ENCODE peak calls at places on chromosome 21, in five cellular contexts. One of them, this sample, is unnamed.

GRCh38 chr21:35649186-35649585 is 411.1 kb downstream of the SETD4 start:
- DNase-seq in SK-N-SH: no peak
- DNase-seq in K562: no peak
- DNase-seq in HepG2: no peak
- DNase-seq in GM12878: no peak
- DNase-seq in this sample: no peak

GRCh38 chr21:29152936-29153335 is 22.5 kb downstream of the MAP3K7CL start:
- DNase-seq in SK-N-SH: no peak
- DNase-seq in K562: no peak
- DNase-seq in HepG2: no peak
- DNase-seq in GM12878: no peak
- DNase-seq in this sample: no peak

GRCh38 chr21:14740692-14741091 is 194.6 kb upstream of the SAMSN1 start:
- DNase-seq in SK-N-SH: no peak
- DNase-seq in K562: no peak
- DNase-seq in HepG2: no peak
- DNase-seq in GM12878: no peak
- DNase-seq in this sample: no peak

GRCh38 chr21:26177741-26178452 is 7.3 kb upstream of the APP start:
- DNase-seq in SK-N-SH: no peak
- DNase-seq in K562: no peak
- DNase-seq in HepG2: no peak
- DNase-seq in GM12878: no peak
- DNase-seq in this sample: no peak

GRCh38 chr21:18812308-18812707 is 408.7 kb upstream of the TMPRSS15 start:
- DNase-seq in SK-N-SH: no peak
- DNase-seq in K562: no peak
- DNase-seq in HepG2: no peak
- DNase-seq in GM12878: no peak
- DNase-seq in this sample: peak; percentile 95

GRCh38 chr21:25459365-25459764 is 147.9 kb downstream of the MRPL39 start:
- DNase-seq in SK-N-SH: no peak
- DNase-seq in K562: no peak
- DNase-seq in HepG2: no peak
- DNase-seq in GM12878: no peak
- DNase-seq in this sample: no peak

GRCh38 chr21:17491716-17492414 is 21.0 kb upstream of the CXADR start:
- DNase-seq in SK-N-SH: no peak
- DNase-seq in K562: no peak
- DNase-seq in HepG2: no peak
- DNase-seq in GM12878: no peak
- DNase-seq in this sample: peak; percentile 30

GRCh38 chr21:26773058-26773457 is 72.2 kb downstream of the ADAMTS1 start:
- DNase-seq in SK-N-SH: no peak
- DNase-seq in K562: no peak
- DNase-seq in HepG2: no peak
- DNase-seq in GM12878: no peak
- DNase-seq in this sample: no peak

GRCh38 chr21:39637197-39637970 is 24.6 kb downstream of the B3GALT5 start:
- DNase-seq in SK-N-SH: no peak
- DNase-seq in K562: no peak
- DNase-seq in HepG2: no peak
- DNase-seq in GM12878: no peak
- DNase-seq in this sample: no peak

GRCh38 chr21:19029816-19030215 is 626.2 kb upstream of the TMPRSS15 start:
- DNase-seq in SK-N-SH: no peak
- DNase-seq in K562: no peak
- DNase-seq in HepG2: no peak
- DNase-seq in GM12878: no peak
- DNase-seq in this sample: no peak

GRCh38 chr21:39531777-39532333 is 80.1 kb downstream of the SH3BGR start:
- DNase-seq in SK-N-SH: no peak
- DNase-seq in K562: no peak
- DNase-seq in HepG2: no peak
- DNase-seq in GM12878: no peak
- DNase-seq in this sample: no peak

GRCh38 chr21:35190201-35190701 is 141.1 kb upstream of the RUNX1 start:
- DNase-seq in SK-N-SH: no peak
- DNase-seq in K562: no peak
- DNase-seq in HepG2: no peak
- DNase-seq in GM12878: no peak
- DNase-seq in this sample: no peak

GRCh38 chr21:35390013-35390776 is 341.1 kb upstream of the RUNX1 start:
- DNase-seq in SK-N-SH: peak; percentile 21
- DNase-seq in K562: no peak
- DNase-seq in HepG2: no peak
- DNase-seq in GM12878: no peak
- DNase-seq in this sample: no peak

GRCh38 chr21:29829514-29830255 is 110.1 kb downstream of the GRIK1 start:
- DNase-seq in SK-N-SH: no peak
- DNase-seq in K562: no peak
- DNase-seq in HepG2: no peak
- DNase-seq in GM12878: no peak
- DNase-seq in this sample: no peak

GRCh38 chr21:34874689-34875513 is 174.2 kb downstream of the RUNX1 start:
- DNase-seq in SK-N-SH: no peak
- DNase-seq in K562: no peak
- DNase-seq in HepG2: no peak
- DNase-seq in GM12878: no peak
- DNase-seq in this sample: no peak

GRCh38 chr21:35616090-35616489 is 444.2 kb downstream of the SETD4 start:
- DNase-seq in SK-N-SH: no peak
- DNase-seq in K562: no peak
- DNase-seq in HepG2: no peak
- DNase-seq in GM12878: no peak
- DNase-seq in this sample: no peak

GRCh38 chr21:33964706-33965325 is 49.2 kb upstream of the ATP5PO start:
- DNase-seq in SK-N-SH: no peak
- DNase-seq in K562: no peak
- DNase-seq in HepG2: no peak
- DNase-seq in GM12878: no peak
- DNase-seq in this sample: no peak

GRCh38 chr21:16954787-16955186 is 558.1 kb upstream of the CXADR start:
- DNase-seq in SK-N-SH: no peak
- DNase-seq in K562: no peak
- DNase-seq in HepG2: no peak
- DNase-seq in GM12878: no peak
- DNase-seq in this sample: no peak

GRCh38 chr21:17387030-17387617 is 125.7 kb upstream of the CXADR start:
- DNase-seq in SK-N-SH: peak; percentile 52
- DNase-seq in K562: peak; percentile 43
- DNase-seq in HepG2: peak; percentile 75
- DNase-seq in GM12878: peak; percentile 1
- DNase-seq in this sample: peak; percentile 47

GRCh38 chr21:21230672-21231071 is 232.5 kb downstream of the NCAM2 start:
- DNase-seq in SK-N-SH: no peak
- DNase-seq in K562: no peak
- DNase-seq in HepG2: no peak
- DNase-seq in GM12878: no peak
- DNase-seq in this sample: no peak

GRCh38 chr21:28993293-28993629 is 584 bp upstream of the LTN1 start:
- DNase-seq in SK-N-SH: peak; percentile 15
- DNase-seq in K562: no peak
- DNase-seq in HepG2: no peak
- DNase-seq in GM12878: no peak
- DNase-seq in this sample: no peak

GRCh38 chr21:35045539-35046222 is 3.4 kb downstream of the RUNX1 start:
- DNase-seq in SK-N-SH: no peak
- DNase-seq in K562: no peak
- DNase-seq in HepG2: no peak
- DNase-seq in GM12878: no peak
- DNase-seq in this sample: no peak

GRCh38 chr21:45981641-45982255 is at the start of gene COL6A1:
- DNase-seq in SK-N-SH: peak; percentile 96
- DNase-seq in K562: peak; percentile 90
- DNase-seq in HepG2: no peak
- DNase-seq in GM12878: no peak
- DNase-seq in this sample: no peak
- TF ChIP-seq REST in SK-N-SH: no peak
- TF ChIP-seq REST in K562: no peak
- TF ChIP-seq REST in HepG2: no peak
- TF ChIP-seq REST in GM12878: no peak
- TF ChIP-seq REST in this sample: no peak

DNA sequence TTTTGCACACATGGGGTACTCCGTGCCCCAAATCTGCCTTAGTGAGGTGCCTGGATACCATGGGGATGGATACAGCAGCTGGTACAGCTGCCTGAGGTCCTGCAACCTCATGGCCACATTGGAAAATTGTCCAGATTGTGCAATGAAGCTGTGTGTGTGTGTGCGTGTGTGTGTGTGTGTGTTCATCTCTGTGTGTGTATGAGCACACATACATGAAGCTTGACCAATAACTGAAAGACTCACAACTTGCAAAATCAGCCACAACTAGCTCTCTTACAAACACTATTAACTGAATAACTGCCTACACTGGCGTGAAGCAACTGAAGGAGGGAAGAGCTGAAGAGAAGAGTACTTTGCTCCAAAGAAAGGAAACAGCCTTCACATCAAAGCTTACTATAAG is 78.1 kb downstream of the ERG start:
- DNase-seq in SK-N-SH: no peak
- DNase-seq in K562: no peak
- DNase-seq in HepG2: no peak
- DNase-seq in GM12878: no peak
- DNase-seq in this sample: peak; percentile 68
- TF ChIP-seq GABPA in SK-N-SH: no peak
- TF ChIP-seq GABPA in K562: no peak
- TF ChIP-seq GABPA in HepG2: no peak
- TF ChIP-seq GABPA in GM12878: no peak
- TF ChIP-seq GABPA in this sample: no peak

DNA sequence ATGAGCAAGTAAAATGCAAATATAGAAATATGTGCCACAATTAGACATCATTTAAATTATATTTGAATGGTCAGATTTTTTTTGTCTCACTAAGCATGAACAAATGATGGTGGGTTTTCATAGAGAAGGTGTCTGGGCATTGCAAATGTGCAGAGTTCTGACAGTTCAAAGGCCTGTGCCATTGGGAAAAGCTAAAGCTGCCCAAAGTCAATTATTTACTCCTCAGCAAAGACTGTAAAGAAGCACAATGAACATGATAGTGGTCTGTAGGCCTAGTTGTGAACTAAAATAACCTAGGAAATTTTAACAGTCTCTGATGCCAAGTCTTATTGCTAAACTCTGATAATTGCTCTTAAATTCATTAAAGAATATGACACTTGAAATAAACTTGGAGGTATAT is 874.2 kb upstream of the ADAMTS5 start:
- DNase-seq in SK-N-SH: no peak
- DNase-seq in K562: no peak
- DNase-seq in HepG2: no peak
- DNase-seq in GM12878: no peak
- DNase-seq in this sample: no peak
- TF ChIP-seq POLR2AphosphoS5 in SK-N-SH: no peak
- TF ChIP-seq POLR2AphosphoS5 in K562: no peak
- TF ChIP-seq POLR2AphosphoS5 in HepG2: no peak
- TF ChIP-seq POLR2AphosphoS5 in GM12878: no peak
- TF ChIP-seq POLR2AphosphoS5 in this sample: no peak

DNA sequence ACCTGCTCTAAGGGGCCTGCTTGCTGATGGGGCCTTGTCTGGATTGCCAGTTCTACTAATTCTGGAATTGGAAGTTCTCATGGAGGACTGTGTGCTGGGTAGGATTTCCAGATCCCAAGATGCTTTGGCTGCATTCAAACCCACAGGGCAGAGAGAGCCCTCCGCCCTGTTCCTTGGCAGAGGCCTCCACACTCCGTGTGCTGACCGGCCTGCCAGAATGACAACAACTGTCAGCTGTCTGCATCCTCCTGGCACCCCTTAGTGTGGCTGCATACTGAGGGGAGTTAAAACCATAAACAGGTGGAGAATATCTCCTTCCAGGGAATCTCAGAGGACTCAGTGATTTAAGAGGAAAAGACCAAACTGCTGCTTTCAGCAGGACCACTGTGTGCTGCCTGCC is 60.7 kb downstream of the ADARB1 start:
- DNase-seq in SK-N-SH: no peak
- DNase-seq in K562: no peak
- DNase-seq in HepG2: no peak
- DNase-seq in GM12878: no peak
- DNase-seq in this sample: no peak
- TF ChIP-seq REST in SK-N-SH: no peak
- TF ChIP-seq REST in K562: no peak
- TF ChIP-seq REST in HepG2: no peak
- TF ChIP-seq REST in GM12878: no peak
- TF ChIP-seq REST in this sample: no peak

GRCh38 chr21:45015469-45015860 is 58.9 kb upstream of the ADARB1 start:
- DNase-seq in SK-N-SH: no peak
- DNase-seq in K562: no peak
- DNase-seq in HepG2: no peak
- DNase-seq in GM12878: no peak
- DNase-seq in this sample: no peak
- TF ChIP-seq GABPA in SK-N-SH: no peak
- TF ChIP-seq GABPA in K562: no peak
- TF ChIP-seq GABPA in HepG2: no peak
- TF ChIP-seq GABPA in GM12878: no peak
- TF ChIP-seq GABPA in this sample: no peak

DNA sequence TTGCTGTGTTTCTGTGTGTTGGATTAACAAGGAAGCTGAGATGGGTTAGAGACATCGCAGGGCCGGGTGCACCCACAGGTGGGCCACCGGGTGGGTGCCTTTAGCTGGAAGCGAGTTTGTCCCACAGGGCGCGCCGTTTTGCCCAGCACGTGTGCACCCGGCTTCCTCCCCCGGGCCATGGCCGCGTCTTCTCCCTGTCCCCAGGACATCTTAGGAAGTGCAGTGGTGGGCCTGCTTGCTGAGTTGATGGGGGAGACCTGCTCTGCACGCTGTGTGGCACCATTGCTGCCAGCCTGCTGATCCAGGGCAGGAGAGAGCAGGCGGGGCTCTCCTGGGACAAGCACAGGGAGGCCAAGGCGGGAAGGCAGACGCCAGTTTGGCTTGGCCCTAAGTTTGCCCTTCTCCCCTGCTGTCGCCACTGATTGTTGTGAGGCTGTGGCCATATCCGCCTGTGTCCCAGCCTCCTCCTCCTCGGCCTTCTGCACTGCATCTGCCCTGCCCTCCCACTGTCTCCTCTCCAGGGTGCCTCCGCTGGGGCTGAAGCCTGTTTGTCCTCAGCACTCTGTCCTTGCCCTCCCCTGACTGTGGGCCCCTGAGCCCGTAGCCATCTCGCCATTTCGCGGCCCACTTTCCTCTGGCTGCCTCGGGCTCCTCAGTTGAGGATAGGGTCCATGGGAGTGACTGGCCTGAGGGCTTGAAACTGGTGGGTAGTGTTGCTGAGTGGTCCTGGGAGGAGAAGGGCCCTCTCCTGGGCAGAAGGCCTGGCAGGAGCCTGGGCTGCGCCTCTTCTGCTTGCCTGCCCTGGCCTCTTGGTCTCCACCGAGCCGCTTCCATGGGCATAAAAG is 47.6 kb downstream of the PKNOX1 start:
- DNase-seq in SK-N-SH: no peak
- DNase-seq in K562: no peak
- DNase-seq in HepG2: no peak
- DNase-seq in GM12878: no peak
- DNase-seq in this sample: no peak
- TF ChIP-seq POLR2AphosphoS5 in SK-N-SH: no peak
- TF ChIP-seq POLR2AphosphoS5 in K562: no peak
- TF ChIP-seq POLR2AphosphoS5 in HepG2: no peak
- TF ChIP-seq POLR2AphosphoS5 in GM12878: no peak
- TF ChIP-seq POLR2AphosphoS5 in this sample: no peak

GRCh38 chr21:36976882-36977651 is 10.6 kb upstream of the HLCS start:
- DNase-seq in SK-N-SH: peak; percentile 79
- DNase-seq in K562: peak; percentile 61
- DNase-seq in HepG2: peak; percentile 87
- DNase-seq in GM12878: peak; percentile 59
- DNase-seq in this sample: peak; percentile 51
- TF ChIP-seq REST in SK-N-SH: no peak
- TF ChIP-seq REST in K562: no peak
- TF ChIP-seq REST in HepG2: no peak
- TF ChIP-seq REST in GM12878: no peak
- TF ChIP-seq REST in this sample: no peak

GRCh38 chr21:32653326-32653901 is 41.2 kb upstream of the CFAP298 start:
- DNase-seq in SK-N-SH: peak; percentile 72
- DNase-seq in K562: peak; percentile 54
- DNase-seq in HepG2: peak; percentile 37
- DNase-seq in GM12878: no peak
- DNase-seq in this sample: peak; percentile 7
- TF ChIP-seq GABPA in SK-N-SH: no peak
- TF ChIP-seq GABPA in K562: no peak
- TF ChIP-seq GABPA in HepG2: no peak
- TF ChIP-seq GABPA in GM12878: no peak
- TF ChIP-seq GABPA in this sample: no peak

This sample was measured in HL-60.